ENCODE peak calls at places on chromosomes 1 and 21, in eight cellular contexts. K, P, V, A, R, D, Y and G are unnamed samples. For H3K4me1, the result is how much of the 10 kb centered on the place peaks cover.

GRCh38 chr1:16976966-16977365 is 3.5 kb downstream of the MFAP2 start:
- DNase-seq in K (no peak), P (no peak), V (no peak), A (peak), R (no peak), D (no peak), Y (no peak), G (no peak)

GRCh38 chr1:247180581-247180980 is 8.8 kb upstream of the ZNF124 start:
- DNase-seq in K (no peak), P (no peak), V (no peak), A (no peak), R (no peak), D (no peak), Y (no peak), G (no peak)

GRCh38 chr1:9615316-9616063 is 26.8 kb downstream of the TMEM201 start:
- DNase-seq in K (peak), P (peak), V (peak), A (no peak), R (no peak), D (peak), Y (peak), G (peak)

GRCh38 chr21:21230672-21231071 is 232.5 kb downstream of the NCAM2 start:
- DNase-seq in K (no peak), P (peak), V (no peak), A (no peak), R (no peak), D (peak), Y (no peak), G (no peak)

GRCh38 chr1:18907021-18907913 is 4.9 kb upstream of the ALDH4A1 start:
- DNase-seq in K (peak), P (peak), V (peak), A (no peak), R (peak), D (peak), Y (peak), G (no peak)

GRCh38 chr1:29849038-29849750 is 612.9 kb downstream of the PTPRU start:
- DNase-seq in K (peak), P (peak), V (peak), A (no peak), R (no peak), D (peak), Y (peak), G (peak)

GRCh38 chr1:77406661-77407060 is 124.8 kb downstream of the AK5 start:
- DNase-seq in K (no peak), P (no peak), V (no peak), A (no peak), R (no peak), D (no peak), Y (peak), G (no peak)

GRCh38 chr1:245537992-245538391 is 383.2 kb downstream of the KIF26B start:
- DNase-seq in K (no peak), P (peak), V (no peak), A (no peak), R (no peak), D (no peak), Y (no peak), G (no peak)

GRCh38 chr1:155892801-155893200 is 18.3 kb downstream of the RIT1 start:
- DNase-seq in K (no peak), P (peak), V (no peak), A (no peak), R (no peak), D (no peak), Y (peak), G (no peak)

GRCh38 chr21:16837319-16837718 is 675.5 kb upstream of the CXADR start:
- DNase-seq in K (no peak), P (peak), V (no peak), A (no peak), R (no peak), D (no peak), Y (no peak), G (no peak)

GRCh38 chr1:1406101-1406820 is 832 bp downstream of the MRPL20 start:
- DNase-seq in K (no peak), P (no peak), V (no peak), A (no peak), R (peak), D (no peak), Y (no peak), G (no peak)
- H3K4me1 ChIP-seq in K (under half), P (under half), V (under half), A (under half), R (under half), D (under half), Y (under half), G (under half)

DNA sequence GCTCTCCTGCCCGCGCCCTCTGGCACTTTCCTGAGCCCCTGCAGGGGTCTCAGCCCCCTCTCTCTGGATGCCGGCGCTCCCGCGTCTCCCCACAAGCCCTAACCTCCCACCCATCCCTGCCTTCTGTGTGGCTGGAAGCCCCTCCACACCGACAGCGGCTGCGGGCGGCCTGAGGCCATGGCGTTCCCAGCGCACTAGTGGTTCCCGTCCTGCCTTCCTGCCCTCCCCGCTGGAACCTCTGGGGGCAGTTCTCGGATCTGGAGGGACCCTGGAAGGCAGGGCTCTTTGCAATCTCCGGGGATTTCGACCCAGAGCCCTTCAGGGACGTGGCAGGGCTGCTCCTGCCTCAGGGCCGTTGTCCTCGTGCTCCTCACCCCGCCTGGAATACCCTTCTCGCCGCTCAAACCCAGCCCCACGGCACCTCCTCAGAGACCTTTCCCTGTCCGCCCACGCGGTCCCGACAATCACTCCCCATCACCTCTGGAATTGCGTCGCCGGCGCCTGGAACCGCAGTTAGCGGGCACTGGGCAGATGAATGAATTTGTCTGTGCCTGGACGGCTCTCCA is 493 bp upstream of the ESPN start:
- DNase-seq in K (no peak), P (no peak), V (no peak), A (no peak), R (no peak), D (peak), Y (no peak), G (no peak)
- H3K4me1 ChIP-seq in K (under half), P (under half), V (under half), A (under half), R (under half), D (under half), Y (under half), G (under half)

DNA sequence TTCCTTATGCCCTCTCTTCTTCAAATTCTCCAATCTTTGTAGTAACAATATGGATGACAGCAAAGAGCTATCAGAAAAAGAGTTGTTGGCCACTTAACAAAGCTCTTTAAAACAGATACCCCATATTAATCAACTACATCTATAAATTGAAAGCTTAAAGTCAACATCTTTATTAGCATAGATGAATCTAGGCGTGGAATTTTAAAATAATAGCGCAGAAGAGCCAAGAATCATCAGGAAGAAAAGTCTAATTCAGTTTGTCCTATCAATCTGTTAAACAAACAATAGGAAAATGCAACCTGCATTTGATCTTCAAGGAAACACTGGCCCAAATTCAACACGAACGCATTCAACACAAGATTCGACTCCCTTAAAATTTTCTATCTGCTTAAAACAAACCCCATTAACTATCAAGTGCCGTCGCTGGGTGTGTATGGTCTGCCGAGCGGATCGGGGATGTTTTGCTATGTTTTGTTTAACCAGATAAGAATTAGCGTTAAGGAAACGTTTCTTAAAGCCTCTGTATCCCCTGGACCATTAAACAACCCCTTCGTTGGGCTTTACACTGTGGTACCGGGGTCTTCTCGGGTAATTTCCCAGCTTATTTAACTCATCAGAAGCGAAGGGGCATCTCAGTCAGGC is 1.0 kb downstream of the LYST start:
- DNase-seq in K (no peak), P (no peak), V (no peak), A (no peak), R (no peak), D (no peak), Y (no peak), G (no peak)
- H3K4me1 ChIP-seq in K (under half), P (under half), V (under half), A (under half), R (under half), D (under half), Y (under half), G (under half)

DNA sequence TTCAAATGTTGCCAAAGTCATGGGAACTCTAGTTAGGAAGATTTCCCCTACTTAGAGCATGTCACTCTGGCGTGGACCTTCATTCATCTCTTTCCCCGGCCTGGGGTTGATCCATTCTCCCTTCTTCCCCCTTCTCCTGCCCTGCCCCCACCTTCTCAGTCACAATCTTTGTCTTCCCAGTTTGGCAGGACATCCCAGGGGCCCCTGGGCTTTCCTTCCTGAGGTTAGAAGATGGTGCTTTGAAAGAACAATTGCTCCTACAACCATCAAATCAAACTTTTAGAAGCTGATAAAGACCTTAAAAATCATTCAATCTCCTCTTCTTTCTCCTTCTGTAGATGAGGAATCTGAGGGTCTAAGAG is 177.4 kb downstream of the CLIC6 start:
- DNase-seq in K (no peak), P (no peak), V (no peak), A (no peak), R (no peak), D (no peak), Y (no peak), G (no peak)
- H3K4me1 ChIP-seq in K (under half), P (under half), V (under half), A (under half), R (under half), D (under half), Y (under half), G (under half)

DNA sequence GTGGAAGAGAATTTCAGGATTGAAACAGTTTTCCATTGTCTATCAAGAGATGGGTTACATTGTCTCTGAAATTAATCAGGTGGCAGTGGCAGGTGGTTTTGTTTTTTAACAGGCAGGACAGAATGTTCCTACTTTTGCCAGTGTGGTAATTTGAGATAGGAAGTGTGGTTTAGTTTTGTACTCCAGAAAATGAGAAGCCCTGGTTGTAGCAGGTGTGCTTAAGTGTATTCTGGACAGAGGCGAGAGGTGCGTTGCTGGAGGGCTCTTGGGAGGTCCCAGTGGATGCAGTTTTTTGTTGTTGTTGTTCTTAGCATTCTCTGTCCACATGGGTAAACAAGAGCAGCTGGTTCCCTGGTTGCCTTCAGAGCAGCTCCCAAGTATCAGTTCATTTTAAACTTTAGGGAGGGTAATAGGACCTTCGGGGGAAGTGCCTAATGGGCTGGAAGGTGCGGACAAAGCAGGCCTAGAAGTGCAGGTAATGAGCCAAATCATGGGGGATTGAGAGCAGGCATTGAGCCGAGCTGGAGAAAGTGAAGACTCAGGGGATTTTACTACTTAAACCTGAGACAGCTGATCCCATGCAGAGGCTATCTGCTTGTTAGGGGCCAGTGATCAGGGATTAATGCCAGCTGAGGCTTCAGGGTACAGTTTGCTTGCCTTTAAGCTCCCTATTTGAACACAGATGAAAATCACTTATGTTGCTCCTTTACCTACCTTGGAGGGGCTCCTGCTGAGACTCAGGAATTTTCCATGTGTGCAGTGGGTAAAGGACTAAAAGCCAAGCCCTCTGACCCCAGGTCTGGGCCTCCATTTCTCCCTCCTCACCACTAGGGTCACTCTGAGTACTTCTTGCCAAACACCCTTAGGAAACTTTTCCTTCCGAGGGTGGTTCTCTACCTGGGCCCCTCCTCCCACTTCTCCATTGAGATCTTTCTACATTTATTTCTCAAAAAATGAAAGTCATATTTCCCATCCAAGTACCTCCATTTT is 6.1 kb downstream of the PFKFB2 start:
- DNase-seq in K (no peak), P (no peak), V (peak), A (no peak), R (no peak), D (peak), Y (no peak), G (no peak)
- H3K4me1 ChIP-seq in K (under half), P (under half), V (half or more), A (under half), R (under half), D (under half), Y (under half), G (under half)